ENCODE peak calls at places on chromosomes 2 and 18, in four cellular contexts. O, G, Z and I are unnamed samples. For H3K4me1 and H3K9me3, the result is how much of the 10 kb centered on the place peaks cover.

GRCh38 chr2:61493523-61493942 is 22.6 kb upstream of the USP34 start:
- DNase-seq in G (no peak), Z (peak), O (no peak), I (no peak)

GRCh38 chr2:128693630-128694029 is 375.0 kb upstream of the HS6ST1 start:
- DNase-seq in O (no peak), G (no peak), Z (no peak), I (no peak)

GRCh38 chr2:172103471-172104292 is 982 bp upstream of the DLX2 start:
- DNase-seq in G (peak), O (peak), Z (peak), I (peak)

GRCh38 chr2:120343100-120343432 is 2.9 kb upstream of the INHBB start:
- DNase-seq in O (no peak), G (no peak), Z (no peak), I (no peak)

GRCh38 chr18:80210312-80211083 is 36.8 kb downstream of the PARD6G start:
- DNase-seq in G (peak), Z (peak), O (no peak), I (no peak)

GRCh38 chr2:188199716-188200128 is 92.0 kb upstream of the GULP1 start:
- DNase-seq in Z (peak), G (no peak), O (no peak), I (no peak)

GRCh38 chr2:241191101-241191500 is 2.6 kb downstream of the ANO7 start:
- DNase-seq in G (peak), Z (no peak), O (no peak), I (peak)

GRCh38 chr2:217551229-217551909 is 451.4 kb downstream of the TNS1 start:
- DNase-seq in G (no peak), Z (peak), O (no peak), I (no peak)

GRCh38 chr2:40409734-40410133 is 42.2 kb downstream of the SLC8A1 start:
- DNase-seq in O (no peak), Z (no peak), G (no peak), I (no peak)

GRCh38 chr2:226828164-226828563 is 7.7 kb upstream of the RHBDD1 start:
- DNase-seq in O (no peak), Z (peak), G (no peak), I (no peak)

GRCh38 chr18:33116376-33116775 is 324.1 kb downstream of the CCDC178 start:
- DNase-seq in Z (no peak), G (peak), O (no peak), I (peak)

GRCh38 chr2:5668682-5669267 is 23.4 kb upstream of the SOX11 start:
- DNase-seq in O (no peak), G (no peak), Z (no peak), I (no peak)

GRCh38 chr2:73232471-73233153 is 427 bp downstream of the PRADC1 start:
- DNase-seq in Z (no peak), O (no peak), G (peak), I (peak)

GRCh38 chr2:187566712-187567111 is 12.5 kb upstream of the TFPI start:
- DNase-seq in Z (no peak), G (no peak), O (no peak), I (no peak)

GRCh38 chr2:197850882-197851281 is 46.5 kb downstream of the PLCL1 start:
- DNase-seq in G (no peak), O (no peak), Z (peak), I (no peak)

GRCh38 chr2:12884713-12885282 is 168.1 kb downstream of the TRIB2 start:
- DNase-seq in O (no peak), Z (peak), G (no peak), I (no peak)

GRCh38 chr2:54503192-54503591 is 47.1 kb downstream of the SPTBN1 start:
- DNase-seq in O (peak), G (peak), Z (no peak), I (peak)

GRCh38 chr2:95353055-95353575 is 49.4 kb upstream of the FAHD2A start:
- DNase-seq in G (no peak), Z (no peak), O (no peak), I (no peak)

GRCh38 chr2:200735061-200735460 is 76.6 kb upstream of the BZW1 start:
- DNase-seq in G (no peak), Z (no peak), O (no peak), I (no peak)

GRCh38 chr18:59839931-59840685 is 59.7 kb upstream of the PMAIP1 start:
- DNase-seq in O (no peak), Z (no peak), G (no peak), I (no peak)

GRCh38 chr18:78903436-78904178 is 76.0 kb upstream of the SALL3 start:
- DNase-seq in O (no peak), Z (no peak), G (no peak), I (no peak)

GRCh38 chr2:176110975-176111663 is 4.0 kb downstream of the HOXD11 start:
- DNase-seq in Z (peak), O (peak), G (peak), I (peak)

DNA sequence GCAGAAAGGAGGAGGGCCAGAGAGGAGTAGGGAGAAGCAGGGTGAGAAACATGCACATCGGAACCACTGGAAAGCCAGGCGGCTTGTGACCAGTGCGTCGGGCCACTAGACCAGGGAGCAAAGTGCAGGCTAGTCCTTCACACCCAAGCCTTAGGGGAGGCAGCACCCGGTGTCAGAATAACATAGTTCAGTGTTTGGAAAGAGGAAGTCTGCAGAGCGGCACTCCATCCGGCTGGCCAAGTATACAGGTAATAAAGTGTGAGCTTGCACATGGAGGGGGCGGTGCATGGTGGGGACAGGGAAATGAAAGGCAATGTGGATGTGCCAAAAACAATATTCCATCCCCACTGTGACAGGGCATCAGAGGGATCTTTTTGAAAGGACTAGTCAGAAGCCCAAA is 69.7 kb downstream of the ZNF521 start:
- DNase-seq in G (peak), Z (no peak), O (peak), I (peak)
- H3K4me1 ChIP-seq in G (under half), Z (under half), O (half or more), I (under half)

GRCh38 chr18:63422087-63422861 is at the start of gene VPS4B:
- DNase-seq in Z (peak), G (peak), O (peak), I (peak)

GRCh38 chr18:63422862-63423304 is 607 bp upstream of the VPS4B start:
- DNase-seq in Z (no peak), O (no peak), G (no peak), I (no peak)

GRCh38 chr18:63421514-63421913 is 762 bp downstream of the VPS4B start:
- DNase-seq in O (no peak), G (peak), Z (peak), I (no peak)
- H3K9me3 ChIP-seq in O (under half), G (under half), Z (under half), I (under half)

GRCh38 chr2:239266779-239267410 is 133.9 kb downstream of the HDAC4 start:
- DNase-seq in O (no peak), Z (no peak), G (no peak), I (no peak)
- H3K4me3 ChIP-seq in O (no peak), Z (no peak), G (peak), I (no peak)

DNA sequence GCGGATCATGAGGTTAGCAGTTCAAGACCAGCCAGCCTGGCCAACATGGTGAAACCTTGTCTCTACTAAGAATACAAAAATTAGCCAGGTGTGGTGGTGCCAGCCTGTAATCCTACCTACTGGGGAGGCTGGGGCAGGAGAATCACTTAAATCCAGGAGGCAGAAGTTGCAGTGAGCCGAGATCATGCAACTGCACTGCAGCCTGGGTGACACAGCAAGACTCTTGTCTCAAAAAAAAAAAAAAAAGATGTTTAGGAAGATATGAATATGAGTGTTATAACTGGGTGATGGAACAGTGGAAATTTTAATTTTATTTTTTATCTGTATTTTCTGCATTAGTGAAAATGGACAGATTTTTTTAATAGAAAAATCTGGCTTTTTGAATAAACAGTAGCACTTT is 14.5 kb downstream of the MAPRE2 start:
- DNase-seq in G (no peak), Z (no peak), O (no peak), I (no peak)
- H3K4me1 ChIP-seq in G (under half), Z (under half), O (under half), I (under half)

DNA sequence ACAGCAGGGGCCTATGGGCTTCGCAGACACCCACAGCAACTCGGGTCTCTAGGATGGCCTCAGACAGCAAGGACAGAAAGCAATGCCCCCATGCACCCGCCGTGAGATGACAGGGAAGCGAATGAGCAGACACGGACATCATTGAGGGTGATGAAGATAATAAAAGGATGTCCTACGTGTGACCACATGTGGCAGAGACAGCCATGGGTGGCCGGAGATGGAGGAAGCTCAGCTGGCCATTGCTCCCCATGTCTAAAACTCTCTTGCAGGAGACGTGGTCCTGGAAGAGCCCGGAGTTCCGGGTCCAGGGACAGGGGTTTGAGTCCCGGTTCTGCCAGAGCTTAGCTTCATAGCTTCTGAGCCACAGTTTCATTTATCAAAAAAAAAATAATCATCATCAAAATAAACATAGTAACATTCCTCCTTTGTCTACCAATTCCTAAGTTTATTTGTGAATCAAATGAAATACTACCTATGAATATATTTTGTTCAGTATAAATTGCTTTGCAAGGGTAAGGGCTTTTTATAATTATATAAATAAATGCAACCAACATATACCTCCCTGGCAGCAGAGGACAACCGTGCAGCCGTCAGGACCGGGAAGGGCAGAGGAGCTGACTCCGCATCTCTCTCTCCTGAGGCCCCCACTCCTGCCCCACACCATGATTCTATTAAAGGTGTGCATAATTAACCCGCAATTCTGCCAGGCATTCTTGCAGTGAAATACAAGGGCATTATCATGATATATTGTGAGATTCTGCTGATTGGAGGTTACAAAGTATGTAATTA is 401.4 kb upstream of the MYT1L start:
- DNase-seq in G (no peak), O (no peak), Z (no peak), I (no peak)
- H3K9me3 ChIP-seq in G (under half), O (under half), Z (under half), I (under half)

GRCh38 chr2:63875143-63875542 is 33.4 kb downstream of the UGP2 start:
- DNase-seq in G (no peak), O (no peak), Z (peak), I (no peak)

GRCh38 chr2:63870679-63871078 is 29.0 kb downstream of the UGP2 start:
- DNase-seq in Z (no peak), O (no peak), G (no peak), I (no peak)

GRCh38 chr2:63871864-63872263 is 30.2 kb downstream of the UGP2 start:
- DNase-seq in G (no peak), Z (peak), O (no peak), I (no peak)

GRCh38 chr2:63874204-63875134 is 32.8 kb downstream of the UGP2 start:
- DNase-seq in Z (no peak), O (no peak), G (no peak), I (no peak)

GRCh38 chr2:63872571-63873328 is 31.1 kb downstream of the UGP2 start:
- DNase-seq in O (no peak), Z (peak), G (no peak), I (no peak)
- H3K4me3 ChIP-seq in O (no peak), Z (no peak), G (no peak), I (no peak)